ENCODE peak calls at places on chromosomes 16 and 17, in six cellular contexts. M is neural progenitor cell; B is suprapubic skin; I is keratinocyte; S is CD4-positive, alpha-beta memory T cell; F is tibial artery. D is an unnamed sample.

GRCh38 chr17:69575346-69575761 is 160.9 kb downstream of the MAP2K6 start:
- DNase-seq in M (peak; percentile 43), B (no peak), I (no peak), S (no peak), F (no peak), D (no peak)

GRCh38 chr17:44820631-44821196 is 9.4 kb downstream of the GJC1 start:
- DNase-seq in M (no peak), B (no peak), I (peak; percentile 75), S (no peak), F (no peak), D (no peak)

GRCh38 chr16:57152096-57153093 is 33.4 kb downstream of the PSME3IP1 start:
- DNase-seq in M (no peak), B (no peak), I (no peak), S (no peak), F (no peak), D (no peak)

GRCh38 chr16:51888021-51888420 is 658.9 kb downstream of the TOX3 start:
- DNase-seq in M (no peak), B (no peak), I (peak; percentile 46), S (no peak), F (no peak), D (no peak)

GRCh38 chr16:86010680-86011141 is 111.7 kb downstream of the IRF8 start:
- DNase-seq in M (no peak), B (peak; percentile 7), I (no peak), S (no peak), F (no peak), D (no peak)

GRCh38 chr16:29770250-29770929 is 7.7 kb upstream of the ZG16 start:
- DNase-seq in M (no peak), B (no peak), I (no peak), S (no peak), F (no peak), D (no peak)

GRCh38 chr16:1159973-1160772 is 7.3 kb downstream of the CACNA1H start:
- DNase-seq in M (no peak), B (no peak), I (no peak), S (no peak), F (peak; percentile 51), D (no peak)

GRCh38 chr17:2485543-2485942 is 26.1 kb downstream of the METTL16 start:
- DNase-seq in M (no peak), B (no peak), I (no peak), S (no peak), F (no peak), D (no peak)

GRCh38 chr16:85460983-85461813 is 151.9 kb upstream of the GSE1 start:
- DNase-seq in M (peak; percentile 53), B (no peak), I (no peak), S (no peak), F (peak; percentile 47), D (no peak)

GRCh38 chr16:50974438-50975036 is 176.5 kb downstream of the SALL1 start:
- DNase-seq in M (no peak), B (peak; percentile 40), I (no peak), S (no peak), F (no peak), D (no peak)

GRCh38 chr17:7590743-7591142 is 849 bp upstream of the SOX15 start:
- DNase-seq in M (peak; percentile 92), B (no peak), I (no peak), S (no peak), F (no peak), D (no peak)

GRCh38 chr17:15782809-15783208 is 50.7 kb downstream of the TBC1D26 start:
- DNase-seq in M (no peak), B (peak; percentile 68), I (no peak), S (no peak), F (peak; percentile 53), D (no peak)

GRCh38 chr17:60372790-60373483 is 19.0 kb downstream of the USP32 start:
- DNase-seq in M (no peak), B (no peak), I (peak; percentile 46), S (no peak), F (no peak), D (no peak)

GRCh38 chr17:79735096-79735495 is 4.4 kb downstream of the ENPP7 start:
- DNase-seq in M (no peak), B (no peak), I (no peak), S (no peak), F (no peak), D (no peak)

GRCh38 chr17:19003966-19004600 is 481 bp downstream of the FAM83G start:
- DNase-seq in M (peak; percentile 70), B (no peak), I (no peak), S (peak; percentile 21), F (no peak), D (no peak)

GRCh38 chr16:7182510-7183109 is 150.0 kb upstream of the RBFOX1 start:
- DNase-seq in M (peak; percentile 87), B (no peak), I (no peak), S (no peak), F (no peak), D (peak; percentile 3)

GRCh38 chr16:84143784-84144199 is 1.2 kb downstream of the HSDL1 start:
- DNase-seq in M (peak; percentile 71), B (no peak), I (no peak), S (no peak), F (no peak), D (no peak)

GRCh38 chr17:4786111-4786491 is at the start of gene VMO1:
- DNase-seq in M (peak; percentile 45), B (no peak), I (no peak), S (no peak), F (no peak), D (no peak)

GRCh38 chr17:47634870-47635269 is 14.8 kb upstream of the KPNB1 start:
- DNase-seq in M (no peak), B (no peak), I (no peak), S (no peak), F (no peak), D (no peak)

GRCh38 chr17:67821871-67822367 is 3.4 kb upstream of the BPTF start:
- DNase-seq in M (no peak), B (no peak), I (no peak), S (no peak), F (no peak), D (no peak)

GRCh38 chr17:82767041-82767754 is 15.3 kb downstream of the TBCD start:
- DNase-seq in M (peak; percentile 76), B (no peak), I (no peak), S (peak; percentile 16), F (no peak), D (no peak)

GRCh38 chr17:28816540-28816939 is 26.1 kb downstream of the FAM222B start:
- DNase-seq in M (no peak), B (no peak), I (no peak), S (no peak), F (no peak), D (no peak)

GRCh38 chr17:38751803-38752118 is 780 bp upstream of the PSMB3 start:
- DNase-seq in M (peak; percentile 94), B (peak; percentile 92), I (no peak), S (peak; percentile 86), F (peak; percentile 83), D (peak; percentile 77)

GRCh38 chr16:68200120-68200783 is 35.7 kb downstream of the ESRP2 start:
- DNase-seq in M (no peak), B (no peak), I (no peak), S (no peak), F (no peak), D (no peak)

GRCh38 chr16:73053038-73053378 is 5.1 kb upstream of the ZFHX3 start:
- DNase-seq in M (no peak), B (no peak), I (no peak), S (no peak), F (no peak), D (no peak)
- H3K4me3 ChIP-seq in M (no peak overlapping the region), B (no peak overlapping the region), I (no peak overlapping the region), S (no peak overlapping the region), F (peak overlapping the region; percentile 84), D (no peak overlapping the region)

DNA sequence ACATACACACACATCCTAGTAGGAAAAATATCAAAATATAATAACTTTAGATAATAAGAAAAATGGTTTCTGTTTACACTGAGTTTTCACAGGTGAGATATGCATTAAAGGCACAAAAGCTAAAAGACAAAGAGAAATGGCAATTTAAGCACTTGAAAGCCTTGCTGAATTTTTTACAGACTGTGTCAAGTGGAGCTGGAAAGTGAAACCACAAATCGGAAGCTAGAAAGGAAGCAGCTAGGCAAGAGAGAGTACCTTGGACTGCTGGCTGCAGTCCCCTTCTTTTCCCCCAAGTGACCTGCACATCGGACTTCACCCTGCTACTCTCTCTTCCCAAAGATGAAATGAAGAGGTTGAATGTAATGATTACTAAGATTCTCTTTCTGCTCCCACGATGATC is 135.1 kb downstream of the CDH13 start:
- DNase-seq in M (no peak), B (no peak), I (no peak), S (no peak), F (no peak), D (no peak)
- H3K4me3 ChIP-seq in M (no peak overlapping the region), B (peak overlapping the region; percentile 14), I (no peak overlapping the region), S (no peak overlapping the region), F (peak overlapping the region; percentile 28), D (no peak overlapping the region)

DNA sequence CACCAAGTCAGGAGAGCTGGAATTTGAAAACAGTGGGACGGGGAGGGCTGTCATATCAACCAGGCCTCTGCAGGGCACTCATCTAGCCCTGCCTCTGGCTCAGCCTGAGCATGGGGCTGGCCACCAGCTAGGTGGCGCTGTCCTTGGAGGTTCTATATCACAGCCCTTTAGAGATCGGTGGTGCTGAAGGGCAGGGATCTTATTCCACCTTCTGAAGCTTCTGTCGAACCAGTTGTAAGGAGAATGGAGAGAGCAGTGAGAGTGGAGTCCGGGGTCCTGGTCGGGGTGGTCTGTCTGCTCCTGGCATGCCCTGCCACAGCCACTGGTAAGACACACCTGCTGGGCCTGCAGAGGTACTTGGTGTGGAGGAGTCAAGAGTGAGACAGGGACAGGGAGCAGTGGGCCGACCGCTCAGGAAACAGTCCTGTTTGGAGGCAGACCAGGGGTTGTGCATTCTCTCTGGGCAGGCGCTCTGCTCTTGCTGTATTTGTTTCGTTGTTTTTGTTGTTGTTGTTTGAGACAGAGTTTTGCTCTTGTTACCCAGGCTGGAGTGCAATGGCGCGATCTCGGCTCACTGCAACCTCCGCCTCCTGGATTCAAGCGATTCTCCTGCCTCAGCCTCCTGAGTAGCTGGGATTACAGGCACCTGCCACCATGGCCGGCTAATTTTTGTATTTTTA is at the start of gene CES3:
- DNase-seq in M (peak; percentile 91), B (no peak), I (no peak), S (peak; percentile 36), F (peak; percentile 38), D (peak; percentile 83)
- H3K4me3 ChIP-seq in M (peak within 1 kb of the TSS; percentile 47), B (no peak within 1 kb of the TSS), I (no peak within 1 kb of the TSS), S (no peak within 1 kb of the TSS), F (no peak within 1 kb of the TSS), D (peak within 1 kb of the TSS; percentile 82)

GRCh38 chr16:2468725-2469398 is 2.2 kb upstream of the NTN3 start:
- DNase-seq in M (peak; percentile 47), B (peak; percentile 58), I (no peak), S (no peak), F (no peak), D (no peak)
- H3K4me3 ChIP-seq in M (peak overlapping the region; percentile 47), B (peak overlapping the region; percentile 57), I (no peak overlapping the region), S (no peak overlapping the region), F (peak overlapping the region; percentile 66), D (no peak overlapping the region)

GRCh38 chr17:17783121-17783824 is 53.5 kb downstream of the SREBF1 start:
- DNase-seq in M (peak; percentile 88), B (no peak), I (no peak), S (peak; percentile 60), F (no peak), D (no peak)
- H3K4me3 ChIP-seq in M (peak overlapping the region; percentile 68), B (peak overlapping the region; percentile 63), I (peak overlapping the region; percentile 19), S (peak overlapping the region; percentile 56), F (peak overlapping the region; percentile 58), D (peak overlapping the region; percentile 51)